ENCODE peak calls at places on chromosomes 7 and 10, in five cellular contexts. U, G, R, P and D are unnamed samples.
A peak's percentile ranks its signal among the peaks of the same experiment; 100 is the strongest.

GRCh38 chr10:47412869-47413268 is 28.8 kb upstream of the ZNF488 start:
- DNase-seq in U (no peak), G (no peak), P (no peak), R (peak; percentile 30), D (no peak)

GRCh38 chr10:124870854-124871425 is 69.3 kb downstream of the ABRAXAS2 start:
- DNase-seq in P (no peak), U (no peak), G (no peak), R (no peak), D (no peak)

GRCh38 chr7:55055479-55055878 is 36.7 kb downstream of the EGFR start:
- DNase-seq in P (no peak), G (no peak), R (no peak), U (no peak), D (no peak)

GRCh38 chr10:3668276-3668960 is 116.6 kb downstream of the KLF6 start:
- DNase-seq in G (no peak), U (no peak), R (peak; percentile 9), P (peak; percentile 69), D (peak; percentile 37)

GRCh38 chr7:21044384-21044783 is 257.7 kb upstream of the SP8 start:
- DNase-seq in P (no peak), U (no peak), G (no peak), R (no peak), D (no peak)

GRCh38 chr7:106947244-106947728 is 82.2 kb downstream of the PIK3CG start:
- DNase-seq in U (no peak), G (no peak), P (peak; percentile 45), R (peak; percentile 47), D (no peak)

GRCh38 chr7:149863500-149863899 is 10.3 kb upstream of the ATP6V0E2 start:
- DNase-seq in R (no peak), G (no peak), U (no peak), P (no peak), D (no peak)

GRCh38 chr7:64407148-64407547 is 93.4 kb downstream of the ZNF736 start:
- DNase-seq in P (no peak), U (no peak), G (no peak), R (no peak), D (no peak)

GRCh38 chr7:3043544-3044395 is at the start of gene CARD11:
- DNase-seq in R (peak; percentile 30), G (no peak), P (no peak), U (no peak), D (no peak)

GRCh38 chr7:30171753-30172447 is 37.1 kb downstream of the MTURN start:
- DNase-seq in G (no peak), R (peak; percentile 14), U (no peak), P (no peak), D (no peak)

GRCh38 chr7:2307690-2308107 is 6.5 kb downstream of the SNX8 start:
- DNase-seq in P (no peak), G (no peak), R (no peak), U (no peak), D (no peak)

GRCh38 chr7:145082366-145083240 is 246.8 kb upstream of the TPK1 start:
- DNase-seq in R (no peak), P (no peak), G (no peak), U (no peak), D (no peak)

GRCh38 chr10:78458983-78459638 is 425.4 kb downstream of the RPS24 start:
- DNase-seq in U (no peak), P (no peak), R (peak; percentile 54), G (no peak), D (no peak)

GRCh38 chr7:85154282-85154937 is 32.4 kb downstream of the SEMA3D start:
- DNase-seq in R (no peak), P (no peak), U (no peak), G (no peak), D (no peak)

GRCh38 chr10:84567133-84567532 is 238.7 kb downstream of the CCSER2 start:
- DNase-seq in P (no peak), G (no peak), U (no peak), R (no peak), D (no peak)

GRCh38 chr10:73576178-73576889 is 14.8 kb downstream of the USP54 start:
- DNase-seq in R (peak; percentile 36), P (peak; percentile 32), G (no peak), U (no peak), D (no peak)